ENCODE peak calls at places on chromosomes 2 and 18, in seven cellular contexts. U, X, J, C, T, E and K are unnamed samples.

GRCh38 chr2:125745514-125745913 is 910.4 kb upstream of the GYPC start:
- DNase-seq in U (no peak), T (peak; percentile 1), E (no peak), J (no peak), X (no peak), C (no peak), K (no peak)

GRCh38 chr2:10647451-10647850 is 42.3 kb downstream of the NOL10 start:
- DNase-seq in J (no peak), C (peak; percentile 36), U (no peak), T (no peak), E (peak; percentile 23), X (no peak), K (no peak)

GRCh38 chr2:108630567-108631405 is 88.5 kb upstream of the RANBP2 start:
- DNase-seq in J (no peak), U (no peak), T (no peak), E (no peak), C (no peak), X (no peak), K (no peak)

GRCh38 chr2:21055879-21056790 is 12.3 kb upstream of the APOB start:
- DNase-seq in T (no peak), X (no peak), U (no peak), C (no peak), J (no peak), E (no peak), K (no peak)

GRCh38 chr18:58140366-58141325 is 96.6 kb downstream of the NEDD4L start:
- DNase-seq in T (no peak), X (no peak), J (no peak), E (no peak), U (no peak), C (no peak), K (no peak)

GRCh38 chr2:226891780-226892590 is 56.1 kb downstream of the RHBDD1 start:
- DNase-seq in T (peak; percentile 66), X (no peak), U (no peak), E (no peak), C (no peak), J (no peak), K (no peak)

GRCh38 chr2:39058101-39058500 is 62.8 kb downstream of the SOS1 start:
- DNase-seq in T (no peak), U (no peak), J (no peak), E (no peak), C (no peak), X (no peak), K (no peak)

GRCh38 chr2:47493317-47493716 is 90.4 kb downstream of the MSH2 start:
- DNase-seq in C (no peak), E (no peak), T (no peak), J (no peak), U (no peak), X (no peak), K (no peak)

GRCh38 chr2:95158891-95159619 is 593 bp downstream of the ZNF514 start:
- DNase-seq in X (no peak), U (peak; percentile 37), T (peak; percentile 20), J (peak; percentile 83), E (peak; percentile 42), C (peak; percentile 51), K (no peak)

GRCh38 chr2:9205963-9206948 is at the start of gene ASAP2:
- DNase-seq in U (peak; percentile 11), X (no peak), T (peak; percentile 41), J (peak; percentile 91), E (peak; percentile 77), C (peak; percentile 81), K (no peak)

GRCh38 chr2:144424559-144425240 is 95.2 kb downstream of the ZEB2 start:
- DNase-seq in T (no peak), X (no peak), E (no peak), U (no peak), C (no peak), J (no peak), K (no peak)

GRCh38 chr2:182506606-182507005 is 79.8 kb upstream of the PDE1A start:
- DNase-seq in X (no peak), C (no peak), U (no peak), J (no peak), E (peak; percentile 13), T (peak; percentile 96), K (no peak)

GRCh38 chr2:28633739-28634138 is 117.9 kb upstream of the PPP1CB start:
- DNase-seq in E (no peak), T (peak; percentile 93), X (no peak), U (no peak), C (no peak), J (no peak), K (peak; percentile 72)

GRCh38 chr18:13539050-13539449 is 187.3 kb downstream of the FAM210A start:
- DNase-seq in C (no peak), U (peak; percentile 86), T (no peak), E (no peak), J (no peak), X (no peak), K (no peak)

GRCh38 chr2:237670641-237671040 is 43.3 kb downstream of the LRRFIP1 start:
- DNase-seq in T (no peak), X (no peak), C (no peak), J (peak; percentile 79), E (peak; percentile 67), U (no peak), K (no peak)
- H3K4me3 ChIP-seq in T (no peak overlapping the region), X (no peak overlapping the region), C (no peak overlapping the region), J (no peak overlapping the region), E (no peak overlapping the region), U (no peak overlapping the region), K (no peak overlapping the region)

DNA sequence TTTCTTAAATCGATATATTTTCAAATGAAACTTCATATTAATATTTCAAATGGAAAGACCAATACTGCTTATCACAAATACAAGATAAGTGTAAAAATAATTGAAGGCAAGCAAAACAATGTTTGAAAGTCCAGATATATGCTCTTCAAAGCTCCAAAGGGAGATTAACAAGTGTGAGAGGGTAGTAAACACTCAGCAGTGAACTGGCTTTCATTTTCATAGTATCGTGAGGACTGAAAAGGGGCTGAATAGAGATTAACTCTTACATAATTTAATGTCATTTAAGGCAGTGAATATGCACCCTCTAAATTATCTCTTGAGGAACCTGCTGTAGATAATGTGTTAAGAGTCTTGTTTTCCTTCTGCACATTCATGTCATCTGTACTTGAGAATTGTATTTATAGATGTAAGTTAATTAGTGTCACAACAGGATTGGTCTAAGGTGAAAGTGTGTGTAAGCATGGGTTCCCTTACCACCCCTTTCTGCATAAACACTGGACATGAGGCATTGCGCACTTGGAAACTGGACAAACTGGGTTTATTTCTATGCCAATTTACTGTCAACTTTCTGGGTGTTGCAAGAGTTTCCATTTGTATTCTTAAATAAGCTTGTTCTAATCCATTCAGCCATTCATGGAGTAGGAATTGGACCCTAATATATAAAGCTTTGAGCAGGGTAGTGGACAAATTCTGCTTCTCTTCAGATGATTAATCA is 76.7 kb upstream of the SESTD1 start:
- DNase-seq in J (no peak), T (no peak), X (no peak), E (no peak), C (no peak), U (no peak), K (no peak)
- H3K36me3 ChIP-seq in J (no peaks in the 10 kb centered on the region), T (no peaks in the 10 kb centered on the region), X (no peaks in the 10 kb centered on the region), E (no peaks in the 10 kb centered on the region), C (no peaks in the 10 kb centered on the region), U (no peaks in the 10 kb centered on the region), K (no peaks in the 10 kb centered on the region)

GRCh38 chr2:8088810-8089209 is 593.0 kb upstream of the ID2 start:
- DNase-seq in T (no peak), C (no peak), J (no peak), E (no peak), X (no peak), U (no peak), K (no peak)
- H3K4me3 ChIP-seq in T (no peak overlapping the region), C (no peak overlapping the region), J (no peak overlapping the region), E (no peak overlapping the region), X (no peak overlapping the region), U (no peak overlapping the region), K (no peak overlapping the region)

DNA sequence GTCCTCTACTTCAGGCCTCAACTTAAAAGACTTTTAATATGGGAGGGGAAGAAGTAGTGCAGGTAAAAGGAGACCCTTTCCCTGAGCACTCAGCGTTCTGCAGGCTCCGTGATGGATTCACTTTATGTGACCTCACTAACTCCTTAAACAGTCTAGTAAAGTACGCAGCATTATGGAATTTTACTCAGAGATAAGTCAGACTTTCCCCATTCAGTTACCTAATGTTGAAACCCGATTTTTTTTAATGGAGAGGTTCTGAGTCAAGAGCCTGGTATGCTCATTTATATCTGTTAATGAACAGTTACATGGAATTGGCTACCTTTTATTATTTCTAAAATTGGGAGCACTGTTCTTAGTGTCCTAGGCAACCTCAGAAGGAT is 34.1 kb downstream of the RASGRP3 start:
- DNase-seq in X (no peak), C (no peak), U (no peak), E (no peak), T (no peak), J (no peak), K (no peak)
- H3K36me3 ChIP-seq in X (no peaks in the 10 kb centered on the region), C (no peaks in the 10 kb centered on the region), U (no peaks in the 10 kb centered on the region), E (peaks cover 7% of the 10 kb centered on the region), T (no peaks in the 10 kb centered on the region), J (no peaks in the 10 kb centered on the region), K (no peaks in the 10 kb centered on the region)

GRCh38 chr2:98936917-98937351 is 909 bp upstream of the CRACDL start:
- DNase-seq in X (no peak), J (no peak), E (no peak), T (no peak), C (no peak), U (no peak), K (no peak)
- H3K4me3 ChIP-seq in X (peak overlapping the region; percentile 60), J (no peak overlapping the region), E (peak overlapping the region; percentile 53), T (no peak overlapping the region), C (peak overlapping the region; percentile 40), U (peak overlapping the region; percentile 30), K (peak overlapping the region; percentile 46)

GRCh38 chr2:16036951-16037350 is 96.6 kb downstream of the MYCN start:
- DNase-seq in C (no peak), T (no peak), E (no peak), U (no peak), X (no peak), J (no peak), K (no peak)
- H3K36me3 ChIP-seq in C (no peaks in the 10 kb centered on the region), T (no peaks in the 10 kb centered on the region), E (no peaks in the 10 kb centered on the region), U (no peaks in the 10 kb centered on the region), X (no peaks in the 10 kb centered on the region), J (no peaks in the 10 kb centered on the region), K (no peaks in the 10 kb centered on the region)

GRCh38 chr18:60247103-60247502 is 125.5 kb downstream of the MC4R start:
- DNase-seq in U (no peak), X (no peak), J (no peak), E (no peak), T (no peak), C (no peak), K (no peak)
- H3K4me3 ChIP-seq in U (no peak overlapping the region), X (no peak overlapping the region), J (no peak overlapping the region), E (no peak overlapping the region), T (no peak overlapping the region), C (no peak overlapping the region), K (no peak overlapping the region)

GRCh38 chr2:224569654-224570053 is 15.5 kb downstream of the CUL3 start:
- DNase-seq in T (no peak), C (no peak), X (no peak), J (no peak), E (no peak), U (no peak), K (no peak)
- H3K36me3 ChIP-seq in T (no peaks in the 10 kb centered on the region), C (no peaks in the 10 kb centered on the region), X (peaks cover 6% of the 10 kb centered on the region), J (no peaks in the 10 kb centered on the region), E (no peaks in the 10 kb centered on the region), U (no peaks in the 10 kb centered on the region), K (peaks cover 1% of the 10 kb centered on the region)